ENCODE peak calls at places on chromosomes 4 and X, in ten cellular contexts. S is tibial nerve, K is A549, Z is transverse colon, M is suprapubic skin, W is K562, Y is sigmoid colon, L is SK-N-SH, N is GM12878, F is H1. P is an unnamed sample. For H3K9me3, the result is how much of the 10 kb centered on the place peaks cover.

GRCh38 chr4:114271031-114271430 is 291.6 kb upstream of the ARSJ start:
- DNase-seq in S (no peak), K (no peak), Z (no peak), M (no peak), W (no peak), Y (no peak), L (no peak), N (no peak), F (no peak), P (no peak)

GRCh38 chr4:102627831-102628523 is 126.8 kb downstream of the NFKB1 start:
- DNase-seq in S (no peak), K (peak), Z (no peak), M (no peak), W (peak), Y (no peak), L (no peak), N (no peak), F (no peak), P (no peak)

GRCh38 chr4:107304699-107305286 is 268.7 kb upstream of the DKK2 start:
- DNase-seq in S (no peak), K (no peak), Z (no peak), M (no peak), W (no peak), Y (no peak), L (peak), N (no peak), F (no peak), P (no peak)

GRCh38 chr4:76950846-76951321 is 1.3 kb downstream of the SEPTIN11 start:
- DNase-seq in S (no peak), K (peak), Z (peak), M (no peak), W (peak), Y (no peak), L (peak), N (no peak), F (no peak), P (no peak)

GRCh38 chr4:154928640-154929257 is 147.7 kb downstream of the RBM46 start:
- DNase-seq in S (no peak), K (peak), Z (no peak), M (no peak), W (peak), Y (no peak), L (peak), N (no peak), F (peak), P (no peak)

GRCh38 chr4:74716436-74716765 is 77.9 kb downstream of the BTC start:
- DNase-seq in S (no peak), K (no peak), Z (no peak), M (no peak), W (no peak), Y (no peak), L (no peak), N (no peak), F (no peak), P (no peak)

GRCh38 chr4:139841464-139842195 is 176.0 kb downstream of the MGST2 start:
- DNase-seq in S (no peak), K (no peak), Z (peak), M (no peak), W (peak), Y (no peak), L (no peak), N (no peak), F (no peak), P (no peak)

GRCh38 chr4:164959896-164960295 is 17.6 kb downstream of the TRIM61 start:
- DNase-seq in S (no peak), K (no peak), Z (no peak), M (no peak), W (no peak), Y (no peak), L (no peak), N (no peak), F (no peak), P (no peak)

GRCh38 chr4:2968381-2968780 is 5.0 kb downstream of the GRK4 start:
- DNase-seq in S (no peak), K (no peak), Z (no peak), M (no peak), W (no peak), Y (no peak), L (no peak), N (no peak), F (no peak), P (no peak)

GRCh38 chr4:37584087-37584486 is 102.1 kb downstream of the RELL1 start:
- DNase-seq in S (no peak), K (no peak), Z (peak), M (no peak), W (no peak), Y (no peak), L (no peak), N (no peak), F (no peak), P (no peak)

GRCh38 chr4:3387154-3387942 is 54.4 kb upstream of the HGFAC start:
- DNase-seq in S (no peak), K (no peak), Z (no peak), M (no peak), W (no peak), Y (peak), L (no peak), N (peak), F (no peak), P (no peak)

GRCh38 chr4:147334478-147334877 is 146.4 kb upstream of the EDNRA start:
- DNase-seq in S (no peak), K (no peak), Z (no peak), M (no peak), W (no peak), Y (no peak), L (no peak), N (no peak), F (no peak), P (no peak)

GRCh38 chrX:111867236-111867635 is 8.7 kb upstream of the TRPC5OS start:
- DNase-seq in S (no peak), K (no peak), Z (no peak), M (no peak), W (no peak), Y (no peak), L (no peak), N (no peak), F (no peak), P (no peak)

GRCh38 chr4:136337216-136337615 is 1195.1 kb downstream of the PCDH18 start:
- DNase-seq in S (no peak), K (no peak), Z (no peak), M (no peak), W (no peak), Y (no peak), L (no peak), N (no peak), F (no peak), P (no peak)

DNA sequence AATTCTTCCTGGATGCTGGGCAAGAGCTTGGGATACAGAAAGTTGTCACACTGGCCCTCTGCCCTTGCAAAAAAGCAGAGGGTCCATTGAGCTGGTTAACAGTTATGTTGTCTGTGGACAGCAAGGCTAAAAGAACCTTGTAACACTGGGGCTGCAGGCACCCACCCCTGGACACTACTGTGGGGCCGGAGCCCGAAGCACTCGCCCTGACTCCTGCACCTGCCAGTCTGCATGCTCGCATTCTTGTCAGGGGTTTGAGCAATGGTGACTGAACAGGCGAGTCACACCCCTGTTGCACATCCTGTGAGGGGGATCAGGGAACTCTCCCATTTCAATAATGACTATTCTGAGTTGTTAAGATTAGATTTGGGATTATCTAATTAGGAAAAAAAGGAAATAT is 23.6 kb downstream of the ADH4 start:
- DNase-seq in S (no peak), K (no peak), Z (no peak), M (no peak), W (no peak), Y (no peak), L (no peak), N (no peak), F (no peak), P (no peak)
- TF ChIP-seq EP300 in S (no peak), K (no peak), Z (no peak), M (no peak), W (no peak), Y (no peak), L (no peak), N (no peak), F (no peak), P (no peak)

GRCh38 chr4:159420162-159421057 is 317.5 kb downstream of the RAPGEF2 start:
- DNase-seq in S (no peak), K (no peak), Z (no peak), M (no peak), W (no peak), Y (no peak), L (no peak), N (no peak), F (no peak), P (no peak)

GRCh38 chr4:159416073-159416472 is 313.2 kb downstream of the RAPGEF2 start:
- DNase-seq in S (no peak), K (no peak), Z (no peak), M (no peak), W (no peak), Y (no peak), L (no peak), N (no peak), F (no peak), P (no peak)

GRCh38 chr4:159414305-159414704 is 311.4 kb downstream of the RAPGEF2 start:
- DNase-seq in S (no peak), K (no peak), Z (no peak), M (no peak), W (no peak), Y (no peak), L (no peak), N (no peak), F (no peak), P (no peak)

GRCh38 chr4:159413252-159413941 is 310.5 kb downstream of the RAPGEF2 start:
- DNase-seq in S (no peak), K (no peak), Z (no peak), M (no peak), W (no peak), Y (no peak), L (no peak), N (no peak), F (no peak), P (no peak)

GRCh38 chr4:159417006-159417405 is 314.1 kb downstream of the RAPGEF2 start:
- DNase-seq in S (no peak), K (no peak), Z (no peak), M (no peak), W (no peak), Y (no peak), L (no peak), N (no peak), F (no peak), P (no peak)
- H3K9me3 ChIP-seq in S (under half), K (under half), Z (under half), M (under half), W (under half), Y (under half), L (under half), N (under half), F (under half), P (under half)

GRCh38 chrX:153927936-153928760 is 2.1 kb upstream of the ARHGAP4 start:
- DNase-seq in S (peak), K (peak), Z (peak), M (peak), W (peak), Y (peak), L (peak), N (peak), F (peak), P (peak)
- H3K4me3 ChIP-seq in S (peak), K (peak), Z (peak), M (peak), W (peak), Y (peak), L (peak), N (peak), F (peak), P (peak)

GRCh38 chr4:71262161-71262560 is 76.7 kb upstream of the SLC4A4 start:
- DNase-seq in S (no peak), K (no peak), Z (no peak), M (no peak), W (no peak), Y (no peak), L (no peak), N (no peak), F (no peak), P (no peak)
- TF ChIP-seq EP300 in S (no peak), K (no peak), Z (no peak), M (no peak), W (no peak), Y (no peak), L (no peak), N (no peak), F (no peak), P (no peak)

GRCh38 chrX:51855698-51856097 is 37.7 kb upstream of the MAGED1 start:
- DNase-seq in S (no peak), K (no peak), Z (no peak), M (no peak), W (no peak), Y (no peak), L (no peak), N (no peak), F (no peak), P (no peak)

GRCh38 chrX:51862920-51863319 is 30.5 kb upstream of the MAGED1 start:
- DNase-seq in S (no peak), K (no peak), Z (no peak), M (no peak), W (no peak), Y (no peak), L (no peak), N (no peak), F (no peak), P (no peak)

GRCh38 chrX:51857159-51857733 is 36.2 kb upstream of the MAGED1 start:
- DNase-seq in S (no peak), K (no peak), Z (no peak), M (no peak), W (no peak), Y (no peak), L (no peak), N (no peak), F (no peak), P (no peak)

GRCh38 chrX:51866156-51866555 is 27.3 kb upstream of the MAGED1 start:
- DNase-seq in S (no peak), K (no peak), Z (no peak), M (no peak), W (no peak), Y (no peak), L (no peak), N (no peak), F (no peak), P (no peak)

DNA sequence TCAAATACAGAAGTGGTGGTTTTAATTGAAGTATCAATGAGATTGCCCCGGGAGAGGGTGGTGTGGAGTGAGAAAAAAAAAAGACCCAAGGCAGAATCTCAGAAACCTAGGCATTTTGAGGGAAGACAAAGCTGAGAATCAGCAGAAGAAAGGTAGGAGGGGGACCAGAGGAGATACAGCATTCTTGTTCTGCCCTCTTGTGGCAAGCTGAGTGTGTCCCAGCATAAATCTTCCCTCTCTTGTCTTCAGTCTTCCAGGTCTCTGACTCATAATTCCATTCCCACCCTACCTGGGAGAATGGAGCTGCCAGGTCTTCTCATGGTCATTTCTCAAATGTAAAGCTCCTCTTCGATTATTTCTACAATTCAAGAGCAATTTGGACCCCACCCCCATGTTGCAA is 32.7 kb upstream of the MAGED1 start:
- DNase-seq in S (peak), K (no peak), Z (peak), M (no peak), W (peak), Y (no peak), L (peak), N (no peak), F (no peak), P (no peak)
- H3K9me3 ChIP-seq in S (under half), K (under half), Z (under half), M (under half), W (under half), Y (under half), L (under half), N (under half), F (under half), P (under half)

P was measured in ovary.